ENCODE peak calls at places on chromosome 21, in four cellular contexts. F is astrocyte of the cerebellum; Q is stimulated activated CD4-positive, alpha-beta T cell treated with anti-CD3 and anti-CD28 coated beads, Interleukin-15, amount 100 ng/mL, for 24 hours; J is SK-N-SH. U is an unnamed sample.

GRCh38 chr21:42941696-42942085 is 16.3 kb upstream of the ERVH48-1 start:
- DNase-seq in F (no peak), Q (no peak), J (no peak), U (no peak)

GRCh38 chr21:41490330-41490729 is 17.6 kb downstream of the TMPRSS2 start:
- DNase-seq in Q (no peak), F (no peak), J (no peak), U (no peak)

GRCh38 chr21:45281411-45282282 is 6.0 kb downstream of the POFUT2 start:
- DNase-seq in Q (no peak), J (no peak), F (no peak), U (no peak)

GRCh38 chr21:42560517-42561179 is 47.0 kb downstream of the SLC37A1 start:
- DNase-seq in J (no peak), Q (no peak), F (no peak), U (no peak)

GRCh38 chr21:41836166-41837015 is 42.8 kb downstream of the PRDM15 start:
- DNase-seq in Q (no peak), F (no peak), J (no peak), U (no peak)

GRCh38 chr21:25862112-25862511 is 127.3 kb downstream of the GABPA start:
- DNase-seq in J (no peak), F (no peak), Q (no peak), U (peak; percentile 42)

GRCh38 chr21:38930065-38930464 is 124.3 kb downstream of the ETS2 start:
- DNase-seq in F (no peak), J (no peak), Q (no peak), U (no peak)

GRCh38 chr21:15140321-15141019 is 75.7 kb upstream of the NRIP1 start:
- DNase-seq in F (no peak), Q (no peak), J (no peak), U (peak; percentile 82)

GRCh38 chr21:25831300-25831699 is 96.5 kb downstream of the GABPA start:
- DNase-seq in J (no peak), Q (no peak), F (no peak), U (no peak)

GRCh38 chr21:29299906-29300546 is 1.3 kb downstream of the BACH1 start:
- DNase-seq in F (peak; percentile 94), Q (peak; percentile 61), J (peak; percentile 44), U (peak; percentile 60)

GRCh38 chr21:27841084-27841483 is 874.2 kb upstream of the ADAMTS5 start:
- DNase-seq in F (no peak), J (no peak), Q (no peak), U (no peak)

GRCh38 chr21:34357889-34358288 is 5.9 kb upstream of the KCNE2 start:
- DNase-seq in Q (no peak), F (no peak), J (no peak), U (no peak)

GRCh38 chr21:26595971-26596370 is 22.9 kb upstream of the CYYR1 start:
- DNase-seq in F (no peak), J (no peak), Q (no peak), U (no peak)

GRCh38 chr21:42423197-42423675 is 19.5 kb downstream of the UBASH3A start:
- DNase-seq in J (no peak), Q (peak; percentile 73), F (no peak), U (peak; percentile 19)

GRCh38 chr21:35814858-35815619 is 245.3 kb downstream of the SETD4 start:
- DNase-seq in F (no peak), Q (no peak), J (no peak), U (no peak)

GRCh38 chr21:44299458-44300261 is at the start of gene PFKL:
- DNase-seq in Q (peak; percentile 84), J (peak; percentile 96), F (no peak), U (peak; percentile 86)

GRCh38 chr21:32021319-32022027 is 148.7 kb downstream of the HUNK start:
- DNase-seq in Q (no peak), F (no peak), J (peak; percentile 39), U (peak; percentile 56)

U was measured in mucosa of descending colon.